ENCODE peak calls at places on chromosome 20, in nine cellular contexts. O, D, S, L, K, V, G, Y and Z are unnamed samples.
A peak's percentile ranks its signal among the peaks of the same experiment; 100 is the strongest.

GRCh38 chr20:43942661-43943285 is 28.1 kb downstream of the TOX2 start:
- DNase-seq in O (no peak), D (peak; percentile 47), S (peak; percentile 31), L (peak; percentile 79), K (no peak), V (peak; percentile 77), G (no peak), Y (no peak), Z (no peak)

GRCh38 chr20:845967-846893 is 12.7 kb downstream of the FAM110A start:
- DNase-seq in O (no peak), D (no peak), S (peak; percentile 46), L (no peak), K (no peak), V (no peak), G (no peak), Y (no peak), Z (no peak)

GRCh38 chr20:34582911-34583310 is 24.4 kb downstream of the MAP1LC3A start:
- DNase-seq in O (no peak), D (no peak), S (no peak), L (peak; percentile 36), K (no peak), V (no peak), G (no peak), Y (no peak), Z (no peak)

GRCh38 chr20:32891926-32892660 is 33.4 kb downstream of the EFCAB8 start:
- DNase-seq in O (no peak), D (no peak), S (no peak), L (no peak), K (no peak), V (no peak), G (no peak), Y (no peak), Z (no peak)

GRCh38 chr20:208937-209566 is 18.0 kb upstream of the DEFB129 start:
- DNase-seq in O (no peak), D (peak; percentile 1), S (peak; percentile 53), L (peak; percentile 80), K (no peak), V (peak; percentile 34), G (no peak), Y (no peak), Z (no peak)

GRCh38 chr20:819680-820327 is 13.7 kb upstream of the FAM110A start:
- DNase-seq in O (no peak), D (no peak), S (no peak), L (no peak), K (no peak), V (no peak), G (no peak), Y (no peak), Z (no peak)

GRCh38 chr20:51700809-51701285 is 67.3 kb downstream of the ATP9A start:
- DNase-seq in O (peak; percentile 32), D (peak; percentile 61), S (peak; percentile 57), L (peak; percentile 60), K (no peak), V (peak; percentile 79), G (no peak), Y (peak; percentile 36), Z (no peak)

GRCh38 chr20:54535045-54535444 is 59.7 kb downstream of the DOK5 start:
- DNase-seq in O (no peak), D (no peak), S (no peak), L (peak; percentile 76), K (no peak), V (no peak), G (no peak), Y (no peak), Z (no peak)

GRCh38 chr20:50953196-50953595 is 5.1 kb downstream of the DPM1 start:
- DNase-seq in O (no peak), D (no peak), S (no peak), L (no peak), K (no peak), V (no peak), G (no peak), Y (no peak), Z (no peak)

GRCh38 chr20:43536817-43537440 is 21.9 kb upstream of the SGK2 start:
- DNase-seq in O (no peak), D (no peak), S (no peak), L (peak; percentile 14), K (no peak), V (no peak), G (no peak), Y (no peak), Z (no peak)

GRCh38 chr20:35766843-35767242 is 5.0 kb upstream of the PHF20 start:
- DNase-seq in O (no peak), D (no peak), S (no peak), L (no peak), K (no peak), V (no peak), G (no peak), Y (no peak), Z (no peak)
- TF ChIP-seq CTCF in O (no peak), D (no peak), S (no peak), L (no peak), K (no peak), V (no peak), G (no peak), Y (no peak), Z (no peak)

GRCh38 chr20:39394461-39394860 is 432.3 kb downstream of the DHX35 start:
- DNase-seq in O (no peak), D (no peak), S (no peak), L (no peak), K (no peak), V (no peak), G (no peak), Y (no peak), Z (no peak)

GRCh38 chr20:39397646-39398045 is 435.5 kb downstream of the DHX35 start:
- DNase-seq in O (no peak), D (no peak), S (no peak), L (no peak), K (no peak), V (no peak), G (no peak), Y (no peak), Z (no peak)

GRCh38 chr20:39398656-39399055 is 436.5 kb downstream of the DHX35 start:
- DNase-seq in O (no peak), D (no peak), S (no peak), L (no peak), K (no peak), V (no peak), G (no peak), Y (no peak), Z (no peak)

GRCh38 chr20:39395478-39396291 is 433.5 kb downstream of the DHX35 start:
- DNase-seq in O (no peak), D (no peak), S (no peak), L (no peak), K (no peak), V (no peak), G (no peak), Y (no peak), Z (no peak)

GRCh38 chr20:39399463-39399862 is 437.3 kb downstream of the DHX35 start:
- DNase-seq in O (no peak), D (no peak), S (no peak), L (no peak), K (no peak), V (no peak), G (no peak), Y (no peak), Z (no peak)
- TF ChIP-seq CTCF in O (no peak), D (no peak), S (peak; percentile 43), L (no peak), K (no peak), V (no peak), G (no peak), Y (no peak), Z (no peak)

DNA sequence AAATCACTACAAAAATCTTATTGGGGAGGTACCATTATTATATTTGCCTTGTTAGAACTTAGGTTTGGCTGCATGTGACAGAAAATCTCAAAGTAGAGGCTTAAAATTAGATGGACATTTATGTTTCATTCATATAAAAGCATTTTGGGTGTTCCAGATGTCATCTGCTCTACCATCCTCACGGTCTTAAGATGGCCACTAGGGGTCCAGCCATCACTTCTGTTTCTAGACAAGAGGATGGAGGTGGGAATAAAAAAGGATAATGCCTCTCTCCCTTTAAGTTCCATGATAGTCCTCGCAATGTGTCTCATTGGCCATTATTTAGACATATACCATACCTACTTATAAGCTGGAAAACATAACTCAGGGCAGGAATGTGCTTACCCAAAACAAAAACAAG is 929.5 kb downstream of the KIF16B start:
- DNase-seq in O (no peak), D (peak; percentile 0), S (peak; percentile 18), L (peak; percentile 4), K (no peak), V (peak; percentile 18), G (no peak), Y (no peak), Z (no peak)
- TF ChIP-seq CTCF in O (no peak), D (no peak), S (peak; percentile 68), L (peak; percentile 34), K (no peak), V (peak; percentile 20), G (no peak), Y (peak; percentile 37), Z (no peak)

GRCh38 chr20:2101935-2102584 is 433 bp downstream of the STK35 start:
- DNase-seq in O (peak; percentile 87), D (peak; percentile 86), S (peak; percentile 95), L (peak; percentile 94), K (peak; percentile 84), V (peak; percentile 96), G (peak; percentile 91), Y (peak; percentile 83), Z (peak; percentile 78)
- TF ChIP-seq CTCF in O (no peak), D (no peak), S (no peak), L (no peak), K (no peak), V (no peak), G (no peak), Y (no peak), Z (no peak)

DNA sequence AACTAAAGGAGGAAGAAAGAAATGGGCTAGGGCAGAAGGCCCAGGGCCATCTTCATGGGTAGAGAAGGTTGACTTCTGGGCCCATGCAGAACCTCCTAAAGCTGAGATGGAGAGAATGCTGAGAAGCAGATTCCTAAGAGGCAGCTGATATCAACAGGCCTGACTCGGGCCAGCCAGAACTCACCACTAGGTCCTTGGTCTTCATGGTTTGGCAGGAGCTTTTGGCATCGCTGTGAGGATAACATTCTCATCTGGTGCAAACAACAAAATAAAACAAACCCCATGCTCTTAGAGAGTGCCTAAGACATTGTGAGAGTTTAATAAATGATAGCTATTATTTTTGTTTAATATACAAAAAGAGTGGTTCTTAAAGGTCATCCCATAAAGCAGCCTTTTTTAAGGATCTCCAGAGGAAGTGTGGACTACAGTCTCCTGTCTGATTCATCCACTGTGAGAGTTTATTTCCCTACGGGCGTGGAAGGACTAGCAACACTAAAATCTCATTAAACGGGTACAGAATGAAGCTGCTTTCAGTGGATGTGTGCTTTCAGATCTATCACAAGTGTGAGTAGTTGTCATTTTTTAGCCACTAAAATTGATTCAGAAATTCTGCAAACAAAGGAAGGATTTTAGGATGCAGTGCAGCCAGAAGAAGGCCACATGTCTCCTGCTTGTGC is 160.0 kb downstream of the PLCB4 start:
- DNase-seq in O (no peak), D (no peak), S (no peak), L (no peak), K (no peak), V (no peak), G (no peak), Y (no peak), Z (no peak)
- TF ChIP-seq CTCF in O (no peak), D (no peak), S (no peak), L (no peak), K (no peak), V (no peak), G (no peak), Y (no peak), Z (no peak)